ENCODE peak calls at places on chromosomes 6 and 20, in four cellular contexts. One of them, this sample, is unnamed.

GRCh38 chr6:131643262-131643631 is 6.1 kb downstream of the ENPP3 start:
- DNase-seq in neuronal stem cell: no peak
- DNase-seq in neural progenitor cell: no peak
- DNase-seq in keratinocyte: no peak
- DNase-seq in this sample: no peak

GRCh38 chr6:35154262-35154661 is 13.1 kb upstream of the TCP11 start:
- DNase-seq in keratinocyte: no peak
- DNase-seq in neural progenitor cell: no peak
- DNase-seq in neuronal stem cell: no peak
- DNase-seq in this sample: no peak

GRCh38 chr6:122494665-122495272 is 23.2 kb upstream of the SERINC1 start:
- DNase-seq in keratinocyte: no peak
- DNase-seq in neuronal stem cell: no peak
- DNase-seq in neural progenitor cell: no peak
- DNase-seq in this sample: no peak

GRCh38 chr20:38308047-38308438 is 4.1 kb downstream of the BPI start:
- DNase-seq in neuronal stem cell: no peak
- DNase-seq in neural progenitor cell: no peak
- DNase-seq in keratinocyte: no peak
- DNase-seq in this sample: no peak

GRCh38 chr6:46501136-46502089 is 10.2 kb upstream of the RCAN2 start:
- DNase-seq in neuronal stem cell: no peak
- DNase-seq in neural progenitor cell: no peak
- DNase-seq in keratinocyte: no peak
- DNase-seq in this sample: no peak

GRCh38 chr6:158244373-158244772 is 67.9 kb upstream of the TULP4 start:
- DNase-seq in neural progenitor cell: peak
- DNase-seq in keratinocyte: no peak
- DNase-seq in neuronal stem cell: no peak
- DNase-seq in this sample: peak

GRCh38 chr6:150868759-150869158 is 3.3 kb downstream of the MTHFD1L start:
- DNase-seq in keratinocyte: no peak
- DNase-seq in neural progenitor cell: no peak
- DNase-seq in neuronal stem cell: no peak
- DNase-seq in this sample: no peak

GRCh38 chr20:1934578-1935573 is 39.7 kb downstream of the SIRPA start:
- DNase-seq in neural progenitor cell: no peak
- DNase-seq in keratinocyte: peak
- DNase-seq in neuronal stem cell: no peak
- DNase-seq in this sample: no peak

GRCh38 chr20:37276494-37277252 is 12.8 kb upstream of the MANBAL start:
- DNase-seq in neuronal stem cell: no peak
- DNase-seq in neural progenitor cell: no peak
- DNase-seq in keratinocyte: no peak
- DNase-seq in this sample: peak

GRCh38 chr6:118372413-118372812 is 175.7 kb upstream of the PLN start:
- DNase-seq in neuronal stem cell: no peak
- DNase-seq in neural progenitor cell: no peak
- DNase-seq in keratinocyte: no peak
- DNase-seq in this sample: no peak

GRCh38 chr6:101163611-101164010 is 229.9 kb upstream of the GRIK2 start:
- DNase-seq in neural progenitor cell: peak
- DNase-seq in neuronal stem cell: no peak
- DNase-seq in keratinocyte: no peak
- DNase-seq in this sample: no peak

GRCh38 chr20:58571341-58571941 is 56.2 kb upstream of the APCDD1L start:
- DNase-seq in keratinocyte: no peak
- DNase-seq in neural progenitor cell: no peak
- DNase-seq in neuronal stem cell: no peak
- DNase-seq in this sample: no peak

GRCh38 chr6:151692216-151692615 is 115.3 kb upstream of the ESR1 start:
- DNase-seq in neural progenitor cell: peak
- DNase-seq in keratinocyte: no peak
- DNase-seq in neuronal stem cell: no peak
- DNase-seq in this sample: no peak

GRCh38 chr6:107488875-107489635 is 862 bp upstream of the SOBP start:
- DNase-seq in keratinocyte: no peak
- DNase-seq in neural progenitor cell: peak
- DNase-seq in neuronal stem cell: no peak
- DNase-seq in this sample: no peak

GRCh38 chr20:35833271-35833670 is 61.5 kb downstream of the PHF20 start:
- DNase-seq in keratinocyte: no peak
- DNase-seq in neuronal stem cell: no peak
- DNase-seq in neural progenitor cell: no peak
- DNase-seq in this sample: no peak

GRCh38 chr6:86961432-86962200 is 24.3 kb downstream of the HTR1E start:
- DNase-seq in keratinocyte: no peak
- DNase-seq in neuronal stem cell: no peak
- DNase-seq in neural progenitor cell: no peak
- DNase-seq in this sample: no peak

GRCh38 chr6:163438940-163439335 is 24.4 kb downstream of the QKI start:
- DNase-seq in neuronal stem cell: no peak
- DNase-seq in keratinocyte: no peak
- DNase-seq in neural progenitor cell: no peak
- DNase-seq in this sample: peak

GRCh38 chr6:69164564-69165252 is 529.6 kb downstream of the ADGRB3 start:
- DNase-seq in neural progenitor cell: peak
- DNase-seq in neuronal stem cell: peak
- DNase-seq in keratinocyte: no peak
- DNase-seq in this sample: no peak

GRCh38 chr6:33477864-33478263 is 23.5 kb downstream of the ZBTB9 start:
- DNase-seq in neural progenitor cell: no peak
- DNase-seq in keratinocyte: no peak
- DNase-seq in neuronal stem cell: no peak
- DNase-seq in this sample: no peak

GRCh38 chr6:33483678-33484077 is 29.3 kb downstream of the ZBTB9 start:
- DNase-seq in keratinocyte: no peak
- DNase-seq in neural progenitor cell: no peak
- DNase-seq in neuronal stem cell: no peak
- DNase-seq in this sample: no peak

GRCh38 chr6:33481192-33481591 is 26.8 kb downstream of the ZBTB9 start:
- DNase-seq in neural progenitor cell: no peak
- DNase-seq in keratinocyte: no peak
- DNase-seq in neuronal stem cell: no peak
- DNase-seq in this sample: no peak
- H2AFZ ChIP-seq in neural progenitor cell: no peak
- H2AFZ ChIP-seq in keratinocyte: no peak
- H2AFZ ChIP-seq in neuronal stem cell: no peak
- H2AFZ ChIP-seq in this sample: no peak

GRCh38 chr20:32516985-32517873 is 67.9 kb downstream of the NOL4L start:
- DNase-seq in keratinocyte: no peak
- DNase-seq in neuronal stem cell: no peak
- DNase-seq in neural progenitor cell: peak
- DNase-seq in this sample: no peak

GRCh38 chr20:32519367-32519730 is 65.8 kb downstream of the NOL4L start:
- DNase-seq in keratinocyte: no peak
- DNase-seq in neural progenitor cell: no peak
- DNase-seq in neuronal stem cell: no peak
- DNase-seq in this sample: no peak

GRCh38 chr20:32516583-32516982 is 68.5 kb downstream of the NOL4L start:
- DNase-seq in neuronal stem cell: no peak
- DNase-seq in neural progenitor cell: no peak
- DNase-seq in keratinocyte: no peak
- DNase-seq in this sample: no peak

GRCh38 chr20:32518593-32519366 is 66.4 kb downstream of the NOL4L start:
- DNase-seq in keratinocyte: no peak
- DNase-seq in neural progenitor cell: peak
- DNase-seq in neuronal stem cell: no peak
- DNase-seq in this sample: no peak

DNA sequence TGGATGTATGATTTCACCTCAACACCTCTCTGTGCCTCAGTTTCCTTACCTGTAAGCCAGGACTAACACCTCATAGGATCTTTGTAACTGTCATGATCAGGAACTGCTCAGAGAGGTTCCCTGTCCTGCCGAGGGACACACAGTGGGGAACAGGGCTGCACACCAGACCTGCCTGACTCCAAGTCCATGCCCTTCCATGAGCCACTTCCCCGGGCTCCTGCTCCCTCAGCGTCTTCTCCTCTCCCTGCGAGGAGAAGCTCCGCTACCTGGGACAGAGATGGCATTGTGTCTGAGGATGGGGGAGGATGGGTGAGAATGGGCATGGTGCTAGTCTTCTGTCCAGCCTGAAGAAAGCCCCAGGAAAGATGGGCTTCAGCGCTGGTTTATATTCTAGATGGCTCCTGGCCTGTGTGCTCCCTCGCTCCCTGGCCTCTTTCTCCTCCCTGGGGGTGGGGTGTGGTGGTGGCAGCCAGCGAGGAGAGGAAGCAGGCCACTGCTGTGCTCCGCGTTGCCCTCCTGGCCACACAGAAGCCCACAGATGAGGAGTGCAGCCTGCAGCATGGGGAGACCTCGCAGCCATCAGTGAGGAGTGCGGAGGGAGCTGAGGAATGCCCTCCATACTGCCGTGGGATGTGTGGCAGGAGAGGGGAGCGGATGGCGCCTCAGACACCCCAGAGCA is 67.1 kb downstream of the NOL4L start:
- DNase-seq in neural progenitor cell: no peak
- DNase-seq in keratinocyte: no peak
- DNase-seq in neuronal stem cell: no peak
- DNase-seq in this sample: no peak
- H2AFZ ChIP-seq in neural progenitor cell: no peak
- H2AFZ ChIP-seq in keratinocyte: no peak
- H2AFZ ChIP-seq in neuronal stem cell: peak
- H2AFZ ChIP-seq in this sample: no peak

GRCh38 chr6:127968394-127968793 is 67.5 kb upstream of the THEMIS start:
- DNase-seq in neuronal stem cell: no peak
- DNase-seq in neural progenitor cell: no peak
- DNase-seq in keratinocyte: no peak
- DNase-seq in this sample: no peak

GRCh38 chr6:127971386-127971785 is 70.5 kb upstream of the THEMIS start:
- DNase-seq in neuronal stem cell: no peak
- DNase-seq in keratinocyte: no peak
- DNase-seq in neural progenitor cell: no peak
- DNase-seq in this sample: no peak

GRCh38 chr6:127966616-127967015 is 65.8 kb upstream of the THEMIS start:
- DNase-seq in neural progenitor cell: no peak
- DNase-seq in keratinocyte: no peak
- DNase-seq in neuronal stem cell: no peak
- DNase-seq in this sample: no peak

GRCh38 chr6:127969701-127970100 is 68.8 kb upstream of the THEMIS start:
- DNase-seq in neural progenitor cell: no peak
- DNase-seq in neuronal stem cell: no peak
- DNase-seq in keratinocyte: no peak
- DNase-seq in this sample: no peak

GRCh38 chr6:127967708-127968107 is 66.8 kb upstream of the THEMIS start:
- DNase-seq in neuronal stem cell: no peak
- DNase-seq in neural progenitor cell: no peak
- DNase-seq in keratinocyte: no peak
- DNase-seq in this sample: no peak
- H2AFZ ChIP-seq in neuronal stem cell: no peak
- H2AFZ ChIP-seq in neural progenitor cell: no peak
- H2AFZ ChIP-seq in keratinocyte: no peak
- H2AFZ ChIP-seq in this sample: no peak

GRCh38 chr6:137415127-137415833 is 78.9 kb downstream of the OLIG3 start:
- DNase-seq in keratinocyte: no peak
- DNase-seq in neuronal stem cell: peak
- DNase-seq in neural progenitor cell: peak
- DNase-seq in this sample: peak

GRCh38 chr6:137413482-137413881 is 80.7 kb downstream of the OLIG3 start:
- DNase-seq in neuronal stem cell: no peak
- DNase-seq in keratinocyte: no peak
- DNase-seq in neural progenitor cell: peak
- DNase-seq in this sample: no peak

GRCh38 chr6:137416376-137417109 is 77.7 kb downstream of the OLIG3 start:
- DNase-seq in neuronal stem cell: no peak
- DNase-seq in neural progenitor cell: no peak
- DNase-seq in keratinocyte: no peak
- DNase-seq in this sample: peak

GRCh38 chr6:137415834-137416190 is 78.4 kb downstream of the OLIG3 start:
- DNase-seq in neural progenitor cell: no peak
- DNase-seq in keratinocyte: no peak
- DNase-seq in neuronal stem cell: no peak
- DNase-seq in this sample: no peak

GRCh38 chr6:137414599-137414998 is 79.6 kb downstream of the OLIG3 start:
- DNase-seq in neuronal stem cell: no peak
- DNase-seq in keratinocyte: no peak
- DNase-seq in neural progenitor cell: peak
- DNase-seq in this sample: no peak
- H2AFZ ChIP-seq in neuronal stem cell: no peak
- H2AFZ ChIP-seq in keratinocyte: no peak
- H2AFZ ChIP-seq in neural progenitor cell: no peak
- H2AFZ ChIP-seq in this sample: peak

GRCh38 chr6:149335924-149336323 is 18.4 kb downstream of the TAB2 start:
- DNase-seq in keratinocyte: peak
- DNase-seq in neural progenitor cell: no peak
- DNase-seq in neuronal stem cell: no peak
- DNase-seq in this sample: no peak

GRCh38 chr6:149336529-149336928 is 19.0 kb downstream of the TAB2 start:
- DNase-seq in neural progenitor cell: no peak
- DNase-seq in keratinocyte: no peak
- DNase-seq in neuronal stem cell: no peak
- DNase-seq in this sample: no peak

GRCh38 chr6:149334682-149335160 is 17.2 kb downstream of the TAB2 start:
- DNase-seq in neuronal stem cell: no peak
- DNase-seq in neural progenitor cell: no peak
- DNase-seq in keratinocyte: no peak
- DNase-seq in this sample: no peak

GRCh38 chr6:149332602-149333311 is 15.2 kb downstream of the TAB2 start:
- DNase-seq in keratinocyte: no peak
- DNase-seq in neural progenitor cell: no peak
- DNase-seq in neuronal stem cell: no peak
- DNase-seq in this sample: no peak

DNA sequence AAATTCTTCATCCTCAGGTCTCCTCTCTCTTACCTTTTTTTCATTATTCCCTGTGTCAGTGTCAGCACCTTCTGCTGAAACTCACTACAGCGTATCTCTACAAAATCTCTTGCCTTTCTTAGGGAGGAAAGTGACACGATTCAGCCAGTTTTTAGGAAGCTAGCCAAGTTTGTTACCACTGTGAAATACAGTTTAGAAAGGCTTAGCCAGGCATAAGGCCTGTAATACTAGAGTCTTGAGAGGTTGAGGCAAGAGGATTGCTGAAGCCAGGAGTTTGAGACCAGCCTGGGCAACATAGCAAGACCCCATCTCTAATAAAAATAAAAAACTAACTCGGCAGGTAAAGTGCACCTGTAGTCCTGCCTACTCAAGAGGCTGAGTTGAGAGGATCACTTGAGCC is 16.7 kb downstream of the TAB2 start:
- DNase-seq in keratinocyte: no peak
- DNase-seq in neuronal stem cell: no peak
- DNase-seq in neural progenitor cell: no peak
- DNase-seq in this sample: no peak
- H2AFZ ChIP-seq in keratinocyte: no peak
- H2AFZ ChIP-seq in neuronal stem cell: no peak
- H2AFZ ChIP-seq in neural progenitor cell: no peak
- H2AFZ ChIP-seq in this sample: no peak

GRCh38 chr20:55266361-55266760 is 739.0 kb downstream of the CBLN4 start:
- DNase-seq in keratinocyte: no peak
- DNase-seq in neural progenitor cell: no peak
- DNase-seq in neuronal stem cell: no peak
- DNase-seq in this sample: no peak
- H2AFZ ChIP-seq in keratinocyte: no peak
- H2AFZ ChIP-seq in neural progenitor cell: no peak
- H2AFZ ChIP-seq in neuronal stem cell: no peak
- H2AFZ ChIP-seq in this sample: no peak